ENCODE peak calls at places on chromosome 13, in nine cellular contexts. Q is kidney tubule cell; X is RWPE1; S is tibial artery; T is activated T-helper 1 cell treated with anti-CD3 and anti-CD28 coated beads, Interleukin-12 subunit alpha, Interleukin-12 subunit beta, Interleukin-2, Interleukin-4 antibody, amounts not matched to agents 30 ng/mL and 10 ng/mL and 1 ng/mL, durations not matched to agents 14 hours and 24 hours and 36 hours; F is WTC11; D is AG09319; N is Daoy; A is psoas muscle. R is an unnamed sample.

GRCh38 chr13:41960195-41960699 is 662 bp downstream of the VWA8 start:
- DNase-seq in T (no peak), D (no peak), X (peak), F (no peak), S (no peak), N (peak), A (no peak), Q (peak), R (no peak)

GRCh38 chr13:29140277-29140676 is 320.1 kb downstream of the MTUS2 start:
- DNase-seq in S (no peak), A (no peak), N (peak), F (no peak), T (no peak), Q (peak), X (no peak), D (no peak), R (no peak)

GRCh38 chr13:110714798-110715394 is 1.4 kb downstream of the ING1 start:
- DNase-seq in F (peak), Q (peak), T (peak), A (peak), X (no peak), S (peak), N (peak), D (no peak), R (peak)

GRCh38 chr13:108859202-108860012 is 230.0 kb downstream of the MYO16 start:
- DNase-seq in D (peak), F (no peak), A (no peak), Q (peak), X (no peak), N (no peak), T (no peak), S (no peak), R (no peak)

GRCh38 chr13:112971288-112971643 is 2.3 kb downstream of the MCF2L start:
- DNase-seq in Q (no peak), A (no peak), S (peak), N (no peak), X (no peak), T (no peak), D (no peak), F (no peak), R (no peak)

GRCh38 chr13:57612568-57612967 is 19.0 kb upstream of the PCDH17 start:
- DNase-seq in A (no peak), D (no peak), F (no peak), T (no peak), Q (no peak), X (no peak), N (no peak), S (no peak), R (no peak)

GRCh38 chr13:63370101-63370500 is 1954.5 kb upstream of the PCDH20 start:
- DNase-seq in N (no peak), S (no peak), T (no peak), A (no peak), Q (no peak), D (no peak), F (no peak), X (no peak), R (no peak)

GRCh38 chr13:95360464-95361097 is 59.3 kb upstream of the ABCC4 start:
- DNase-seq in T (no peak), X (no peak), Q (no peak), D (no peak), F (no peak), S (no peak), N (no peak), A (no peak), R (no peak)

GRCh38 chr13:38394777-38395504 is 45.3 kb downstream of the UFM1 start:
- DNase-seq in T (no peak), D (no peak), Q (peak), A (no peak), X (no peak), F (no peak), N (no peak), S (no peak), R (no peak)

GRCh38 chr13:85806553-85807175 is 7.4 kb upstream of the SLITRK6 start:
- DNase-seq in A (no peak), T (no peak), F (no peak), S (no peak), Q (peak), N (peak), X (peak), D (peak), R (no peak)